ENCODE peak calls at places on chromosomes 13 and 19, in nine cellular contexts. N is NCI-H1092 treated with DMSO at 0.1 percent for 48 hours; P is amniotic stem cell; O is HEK293T; E is Panc1; L is GM04504; X is HFFc6; F is naive thymus-derived CD8-positive, alpha-beta T cell; W is upper lobe of left lung. H is an unnamed sample.

GRCh38 chr19:28313633-28314032 is 899.3 kb downstream of the UQCRFS1 start:
- DNase-seq in N (no peak), W (no peak), O (no peak), E (no peak), F (no peak), P (no peak), X (no peak), L (peak; percentile 52), H (no peak)

GRCh38 chr13:25874907-25875306 is 176.9 kb downstream of the SHISA2 start:
- DNase-seq in N (no peak), P (no peak), X (no peak), W (no peak), F (peak; percentile 57), L (no peak), E (no peak), O (no peak), H (peak; percentile 71)

GRCh38 chr13:96898212-96898611 is 96.1 kb downstream of the OXGR1 start:
- DNase-seq in F (no peak), E (no peak), X (peak; percentile 27), P (peak; percentile 13), W (no peak), N (no peak), O (no peak), L (peak; percentile 49), H (no peak)

GRCh38 chr19:55083004-55083850 is 7.6 kb downstream of the EPS8L1 start:
- DNase-seq in O (no peak), N (no peak), X (no peak), E (no peak), L (no peak), P (no peak), W (peak; percentile 85), F (no peak), H (no peak)

GRCh38 chr13:101262306-101262705 is 154.0 kb downstream of the NALCN start:
- DNase-seq in P (no peak), W (no peak), E (no peak), O (no peak), F (no peak), L (no peak), X (no peak), N (no peak), H (no peak)

GRCh38 chr19:49645592-49645991 is 3.6 kb downstream of the SCAF1 start:
- DNase-seq in X (no peak), O (no peak), P (no peak), N (no peak), W (no peak), E (no peak), F (no peak), L (no peak), H (no peak)

GRCh38 chr13:100983111-100983510 is 308.5 kb upstream of the TMTC4 start:
- DNase-seq in F (no peak), O (no peak), W (no peak), L (no peak), P (no peak), E (no peak), N (peak; percentile 18), X (no peak), H (no peak)

GRCh38 chr19:51565583-51565982 is 5.5 kb upstream of the ZNF175 start:
- DNase-seq in N (no peak), F (no peak), L (no peak), O (no peak), P (no peak), X (no peak), W (no peak), E (no peak), H (no peak)

GRCh38 chr19:2552859-2553258 is 76.9 kb downstream of the GADD45B start:
- DNase-seq in E (no peak), L (no peak), X (no peak), W (no peak), N (no peak), P (no peak), O (no peak), F (peak; percentile 34), H (peak; percentile 29)

GRCh38 chr19:22945560-22945959 is 57.4 kb downstream of the ZNF728 start:
- DNase-seq in P (no peak), W (no peak), N (no peak), F (no peak), E (no peak), O (peak; percentile 5), X (no peak), L (no peak), H (no peak)

GRCh38 chr19:2398735-2399305 is 28.6 kb downstream of the TIMM13 start:
- DNase-seq in E (no peak), X (no peak), W (no peak), P (no peak), F (no peak), O (no peak), L (no peak), N (no peak), H (no peak)

GRCh38 chr13:102191951-102192461 is 209.8 kb downstream of the FGF14 start:
- DNase-seq in F (no peak), N (no peak), X (no peak), E (no peak), W (no peak), L (no peak), O (no peak), P (no peak), H (no peak)

GRCh38 chr13:19961924-19962323 is 3.4 kb downstream of the ZMYM2 start:
- DNase-seq in O (no peak), P (no peak), N (no peak), F (no peak), L (no peak), X (no peak), E (no peak), W (no peak), H (no peak)

GRCh38 chr13:21744149-21744548 is 73.3 kb downstream of the FGF9 start:
- DNase-seq in L (no peak), E (no peak), O (no peak), X (no peak), W (no peak), N (no peak), P (no peak), F (no peak), H (no peak)

GRCh38 chr13:51322826-51323225 is 16.7 kb upstream of the SERPINE3 start:
- DNase-seq in L (no peak), W (no peak), O (no peak), E (no peak), N (no peak), X (no peak), P (no peak), F (no peak), H (no peak)

GRCh38 chr19:16376649-16377048 is 52.0 kb downstream of the KLF2 start:
- DNase-seq in O (peak; percentile 57), X (no peak), F (peak; percentile 39), W (peak; percentile 82), L (no peak), P (no peak), E (no peak), N (no peak), H (peak; percentile 39)

GRCh38 chr13:30061217-30061616 is 210.8 kb upstream of the UBL3 start:
- DNase-seq in L (no peak), O (no peak), N (no peak), X (no peak), P (no peak), F (no peak), E (no peak), W (no peak), H (no peak)

GRCh38 chr13:75316427-75316826 is 165.5 kb downstream of the TBC1D4 start:
- DNase-seq in W (no peak), E (no peak), L (no peak), P (no peak), X (no peak), N (no peak), F (no peak), O (no peak), H (no peak)

GRCh38 chr19:45440259-45440638 is 16.5 kb upstream of the ERCC1 start:
- DNase-seq in O (no peak), L (no peak), E (no peak), X (no peak), F (no peak), P (no peak), W (no peak), N (no peak), H (no peak)

GRCh38 chr13:48571121-48571901 is 38.4 kb upstream of the RCBTB2 start:
- DNase-seq in X (peak; percentile 51), L (peak; percentile 39), F (no peak), P (peak; percentile 54), O (no peak), E (no peak), N (no peak), W (no peak), H (no peak)